ENCODE peak calls at places on chromosomes 16 and 17, in six cellular contexts. W, M, Q, T, Y and Z are unnamed samples.

GRCh38 chr16:70267516-70267915 is 15.8 kb upstream of the EXOSC6 start:
- DNase-seq in W (no peak), M (peak; percentile 22), Q (peak; percentile 58), T (peak; percentile 60), Y (no peak), Z (peak; percentile 40)

GRCh38 chr16:31527617-31528287 is at the start of gene AHSP:
- DNase-seq in W (no peak), M (no peak), Q (no peak), T (no peak), Y (no peak), Z (no peak)

GRCh38 chr17:37187262-37187661 is 188.5 kb upstream of the C17orf78 start:
- DNase-seq in W (no peak), M (no peak), Q (no peak), T (no peak), Y (no peak), Z (no peak)

GRCh38 chr16:77874347-77874746 is 86.0 kb downstream of the VAT1L start:
- DNase-seq in W (no peak), M (no peak), Q (no peak), T (no peak), Y (no peak), Z (no peak)

GRCh38 chr17:7673239-7673638 is 14.1 kb downstream of the TP53 start:
- DNase-seq in W (no peak), M (peak; percentile 30), Q (peak; percentile 45), T (no peak), Y (no peak), Z (peak; percentile 25)

GRCh38 chr16:23060458-23061320 is 88.6 kb downstream of the USP31 start:
- DNase-seq in W (no peak), M (peak; percentile 41), Q (peak; percentile 62), T (peak; percentile 77), Y (peak; percentile 33), Z (peak; percentile 51)

GRCh38 chr16:67666032-67666537 is 465 bp downstream of the ENKD1 start:
- DNase-seq in W (no peak), M (no peak), Q (peak; percentile 59), T (peak; percentile 60), Y (no peak), Z (peak; percentile 40)

GRCh38 chr17:5584383-5584951 is at the start of gene NLRP1:
- DNase-seq in W (peak; percentile 88), M (peak; percentile 98), Q (no peak), T (peak; percentile 96), Y (peak; percentile 83), Z (peak; percentile 95)

GRCh38 chr17:7046127-7046724 is 2.3 kb upstream of the SLC16A11 start:
- DNase-seq in W (no peak), M (peak; percentile 41), Q (no peak), T (no peak), Y (no peak), Z (peak; percentile 18)